ENCODE peak calls at places on chromosomes 7 and 10, in six cellular contexts. Q, P, K, Y, Z and D are unnamed samples.

GRCh38 chr7:91836065-91836368 is 44.5 kb downstream of the MTERF1 start:
- DNase-seq in Q (no peak), P (peak), K (no peak), Y (peak), Z (no peak), D (peak)

GRCh38 chr7:12111461-12112405 is 99.4 kb upstream of the TMEM106B start:
- DNase-seq in Q (no peak), P (peak), K (peak), Y (peak), Z (no peak), D (peak)

GRCh38 chr7:91089382-91089963 is 174.8 kb upstream of the FZD1 start:
- DNase-seq in Q (no peak), P (peak), K (no peak), Y (peak), Z (peak), D (peak)

GRCh38 chr10:29131952-29132820 is 156.7 kb upstream of the LYZL1 start:
- DNase-seq in Q (no peak), P (no peak), K (no peak), Y (peak), Z (no peak), D (peak)

GRCh38 chr7:17939670-17940301 is 508 bp downstream of the SNX13 start:
- DNase-seq in Q (peak), P (peak), K (peak), Y (peak), Z (no peak), D (peak)

GRCh38 chr7:114929570-114929969 is 7.7 kb downstream of the MDFIC start:
- DNase-seq in Q (no peak), P (no peak), K (no peak), Y (no peak), Z (no peak), D (no peak)

GRCh38 chr10:51867956-51868355 is 168.6 kb upstream of the CSTF2T start:
- DNase-seq in Q (no peak), P (peak), K (no peak), Y (peak), Z (no peak), D (peak)

GRCh38 chr10:33735463-33735862 is 401.0 kb upstream of the NRP1 start:
- DNase-seq in Q (no peak), P (peak), K (no peak), Y (peak), Z (no peak), D (peak)

GRCh38 chr7:134873253-134873652 is 93.8 kb downstream of the CALD1 start:
- DNase-seq in Q (no peak), P (no peak), K (no peak), Y (peak), Z (no peak), D (peak)

GRCh38 chr7:135771961-135772638 is 23.5 kb upstream of the FAM180A start:
- DNase-seq in Q (no peak), P (peak), K (no peak), Y (peak), Z (no peak), D (peak)

GRCh38 chr10:15879058-15879457 is 18.8 kb upstream of the MINDY3 start:
- DNase-seq in Q (no peak), P (peak), K (no peak), Y (peak), Z (no peak), D (peak)

GRCh38 chr7:128774029-128774689 is 1.4 kb downstream of the OPN1SW start:
- DNase-seq in Q (no peak), P (no peak), K (no peak), Y (no peak), Z (no peak), D (no peak)

GRCh38 chr10:49275896-49276295 is 23.1 kb upstream of the C10orf71 start:
- DNase-seq in Q (no peak), P (no peak), K (no peak), Y (no peak), Z (no peak), D (no peak)

GRCh38 chr7:82410461-82410860 is 33.1 kb downstream of the CACNA2D1 start:
- DNase-seq in Q (peak), P (no peak), K (peak), Y (no peak), Z (no peak), D (no peak)

GRCh38 chr10:126092806-126093205 is 196.4 kb downstream of the FANK1 start:
- DNase-seq in Q (no peak), P (no peak), K (no peak), Y (peak), Z (no peak), D (peak)

GRCh38 chr10:75233444-75234016 is 2.2 kb downstream of the COMTD1 start:
- DNase-seq in Q (no peak), P (no peak), K (peak), Y (no peak), Z (no peak), D (no peak)

GRCh38 chr10:50788951-50789904 is 49.5 kb downstream of the ASAH2B start:
- DNase-seq in Q (no peak), P (peak), K (no peak), Y (peak), Z (peak), D (peak)

GRCh38 chr10:86139066-86139657 is 227.4 kb downstream of the GRID1 start:
- DNase-seq in Q (no peak), P (no peak), K (no peak), Y (no peak), Z (peak), D (no peak)

GRCh38 chr10:34434119-34434594 is 380.9 kb downstream of the PARD3 start:
- DNase-seq in Q (no peak), P (peak), K (no peak), Y (peak), Z (no peak), D (peak)

GRCh38 chr10:28785018-28785417 is 107.7 kb downstream of the BAMBI start:
- DNase-seq in Q (no peak), P (no peak), K (no peak), Y (no peak), Z (no peak), D (no peak)

DNA sequence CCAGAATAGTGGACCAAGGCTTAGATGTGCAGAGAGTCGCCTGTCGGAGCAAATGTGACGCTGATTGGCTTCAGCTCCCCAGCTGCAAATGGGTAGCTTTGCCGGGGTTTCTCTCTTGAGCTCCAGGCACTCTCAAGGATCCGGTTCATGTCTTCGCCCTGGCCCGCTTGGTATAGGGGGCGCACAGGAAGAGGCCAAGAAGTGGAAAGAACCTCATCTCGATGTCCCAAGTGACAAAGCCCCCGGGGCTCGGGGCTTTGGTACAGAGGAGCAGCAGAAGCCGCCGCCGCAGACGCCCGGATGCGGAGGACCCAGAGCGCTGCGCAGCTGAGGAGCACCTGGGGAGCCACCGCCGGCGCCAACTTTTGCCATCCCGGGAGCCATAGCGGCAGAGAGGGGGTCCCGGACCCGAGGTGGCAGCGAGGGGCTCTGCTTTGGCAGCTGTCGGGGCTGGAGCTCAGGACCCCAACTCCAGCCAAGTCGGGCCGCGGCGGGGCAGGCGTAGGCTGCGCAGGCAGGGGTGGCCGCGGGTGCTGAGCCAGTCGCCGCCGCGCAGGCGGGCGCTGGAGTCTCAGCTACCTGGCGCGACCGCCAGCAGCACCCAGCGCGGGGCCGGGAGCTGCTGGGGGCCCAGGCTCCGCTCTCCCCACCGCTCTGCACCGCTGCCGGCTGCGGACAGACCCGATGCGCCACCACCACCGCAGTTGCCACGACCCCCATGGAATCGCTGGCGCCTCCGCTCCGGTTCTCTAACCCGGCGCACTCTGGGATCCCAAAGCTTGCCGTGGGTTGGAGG is 466.5 kb downstream of the XPNPEP1 start:
- DNase-seq in Q (no peak), P (no peak), K (no peak), Y (no peak), Z (no peak), D (no peak)
- H3K4me3 ChIP-seq in Q (no peak), P (no peak), K (no peak), Y (no peak), Z (no peak), D (no peak)

GRCh38 chr10:113273877-113274829 is 278.7 kb upstream of the HABP2 start:
- DNase-seq in Q (no peak), P (no peak), K (peak), Y (peak), Z (no peak), D (no peak)
- TF ChIP-seq CTCF in Q (no peak), P (no peak), K (no peak), Y (no peak), Z (no peak), D (no peak)

GRCh38 chr10:44294726-44295412 is 90.0 kb downstream of the CXCL12 start:
- DNase-seq in Q (no peak), P (no peak), K (no peak), Y (peak), Z (no peak), D (no peak)

GRCh38 chr10:44295619-44296222 is 89.2 kb downstream of the CXCL12 start:
- DNase-seq in Q (no peak), P (no peak), K (no peak), Y (peak), Z (no peak), D (no peak)

GRCh38 chr10:44293306-44293778 is 91.6 kb downstream of the CXCL12 start:
- DNase-seq in Q (no peak), P (no peak), K (peak), Y (peak), Z (no peak), D (no peak)

GRCh38 chr10:44293842-44294241 is 91.1 kb downstream of the CXCL12 start:
- DNase-seq in Q (peak), P (no peak), K (peak), Y (peak), Z (no peak), D (peak)

DNA sequence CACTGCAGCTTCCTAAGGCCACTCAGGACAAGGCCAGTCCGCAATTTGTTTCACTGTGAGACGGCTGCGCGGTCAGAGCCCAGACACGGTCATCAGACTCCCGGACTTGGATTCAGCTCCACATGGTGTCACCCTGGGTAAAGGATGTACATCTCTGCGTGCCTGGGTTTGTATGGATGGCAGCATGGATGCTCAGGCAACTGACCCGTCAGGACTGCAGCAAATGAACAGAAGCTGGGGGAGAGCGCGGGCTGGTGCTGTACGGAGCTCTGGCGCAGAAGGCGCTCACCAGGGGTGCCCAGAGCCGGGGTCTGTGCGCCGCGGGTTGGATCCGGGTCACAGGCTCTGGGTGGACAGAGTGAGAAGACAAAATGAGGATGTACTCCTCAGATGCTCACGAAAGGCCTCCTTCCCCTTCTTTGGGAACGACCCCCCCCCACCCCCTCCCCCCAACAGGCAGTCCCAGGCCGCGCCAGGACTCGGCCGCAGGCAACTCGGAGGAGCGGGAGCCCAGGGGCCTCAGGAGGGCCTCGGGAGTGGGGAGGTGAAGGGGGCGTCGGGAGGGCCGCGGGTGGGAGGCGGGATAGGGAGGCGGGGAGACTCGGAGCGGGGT is 92.4 kb downstream of the CXCL12 start:
- DNase-seq in Q (no peak), P (no peak), K (no peak), Y (no peak), Z (no peak), D (no peak)
- H3K4me3 ChIP-seq in Q (no peak), P (no peak), K (no peak), Y (no peak), Z (no peak), D (no peak)

DNA sequence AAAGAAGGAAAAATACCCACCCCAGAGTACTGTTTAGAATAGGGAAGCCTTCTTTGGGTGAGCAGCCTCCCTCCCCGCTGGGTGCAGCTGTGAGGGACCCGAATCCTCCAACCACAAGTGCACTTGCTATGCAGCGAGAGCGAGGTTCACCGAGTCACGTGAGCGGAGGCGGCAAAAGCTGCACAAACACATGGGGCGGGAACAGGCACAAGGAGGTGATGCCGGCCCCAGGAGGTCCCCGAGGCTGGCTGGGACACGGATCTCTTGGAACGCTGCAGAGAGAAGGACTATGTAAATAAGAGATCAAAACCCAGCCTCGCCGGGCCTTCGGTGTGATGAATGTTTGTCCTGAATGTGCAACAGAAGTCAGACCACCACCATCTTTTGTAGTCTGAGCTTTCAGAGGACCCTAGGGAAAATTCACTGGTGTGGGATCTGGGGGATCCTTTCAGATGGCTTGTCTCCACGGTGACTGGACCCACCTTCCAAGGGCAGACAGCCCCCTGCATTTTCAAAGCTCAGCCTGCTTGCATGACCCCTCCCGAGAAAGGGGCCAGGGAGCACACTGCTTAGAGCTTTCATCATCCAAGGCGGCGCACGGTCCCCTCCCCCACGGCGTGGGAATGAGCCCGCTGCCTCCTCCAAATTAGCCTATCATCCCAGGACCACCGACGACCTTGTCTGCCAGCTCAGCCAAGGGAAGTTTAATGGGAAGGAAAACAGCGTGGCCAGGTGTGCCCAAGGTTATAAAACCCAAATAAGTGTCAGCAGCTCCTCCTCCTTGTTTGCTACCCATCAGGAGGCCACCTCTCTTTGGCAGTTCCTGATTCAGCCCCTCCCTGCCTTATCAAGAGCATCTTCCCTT is 327.7 kb downstream of the CXCL12 start:
- DNase-seq in Q (no peak), P (no peak), K (no peak), Y (no peak), Z (no peak), D (no peak)
- TF ChIP-seq CTCF in Q (no peak), P (no peak), K (no peak), Y (no peak), Z (no peak), D (no peak)

GRCh38 chr7:154844499-154844898 is 158.4 kb downstream of the PAXIP1 start:
- DNase-seq in Q (no peak), P (no peak), K (no peak), Y (no peak), Z (no peak), D (no peak)
- H3K4me3 ChIP-seq in Q (no peak), P (no peak), K (no peak), Y (no peak), Z (no peak), D (no peak)